ENCODE peak calls at places on chromosomes 12 and 14, in six cellular contexts. D, R, B, Z, Y and O are unnamed samples.

GRCh38 chr14:69047255-69047654 is 68.2 kb upstream of the ACTN1 start:
- DNase-seq in R (no peak), B (no peak), D (no peak), Z (no peak), Y (no peak), O (no peak)

GRCh38 chr12:19435831-19436497 is 3.3 kb upstream of the AEBP2 start:
- DNase-seq in B (no peak), R (no peak), D (no peak), Y (no peak), Z (no peak), O (peak)

GRCh38 chr14:58607571-58608317 is 30.0 kb upstream of the DACT1 start:
- DNase-seq in B (no peak), R (no peak), D (no peak), Y (no peak), Z (no peak), O (peak)

GRCh38 chr12:27462151-27462694 is 15.7 kb downstream of the SMCO2 start:
- DNase-seq in Z (no peak), R (no peak), Y (peak), D (no peak), B (no peak), O (no peak)

GRCh38 chr12:131692431-131692830 is 18.5 kb upstream of the SFSWAP start:
- DNase-seq in D (no peak), R (no peak), B (no peak), Y (no peak), Z (peak), O (no peak)

GRCh38 chr12:75623631-75624118 is 112.3 kb upstream of the KRR1 start:
- DNase-seq in D (no peak), Z (no peak), Y (peak), B (peak), R (peak), O (peak)

GRCh38 chr14:22849212-22849819 is 12.9 kb downstream of the MMP14 start:
- DNase-seq in R (no peak), D (no peak), Y (no peak), B (no peak), Z (peak), O (no peak)

GRCh38 chr12:108348842-108349241 is 9.7 kb upstream of the CMKLR1 start:
- DNase-seq in Y (no peak), D (no peak), Z (no peak), R (no peak), B (no peak), O (no peak)

GRCh38 chr12:48037267-48037915 is 33.1 kb upstream of the COL2A1 start:
- DNase-seq in Z (no peak), B (no peak), D (no peak), R (peak), Y (no peak), O (peak)

GRCh38 chr12:116528498-116528897 is 30.7 kb upstream of the MAP1LC3B2 start:
- DNase-seq in D (no peak), Z (no peak), Y (no peak), B (no peak), R (no peak), O (no peak)

GRCh38 chr14:68702105-68702504 is 90.8 kb downstream of the ZFP36L1 start:
- DNase-seq in D (no peak), R (no peak), B (no peak), Z (peak), Y (no peak), O (no peak)

GRCh38 chr12:98154850-98155249 is 360.5 kb upstream of the TMPO start:
- DNase-seq in Z (no peak), D (no peak), R (peak), Y (no peak), B (peak), O (peak)